ENCODE peak calls at places on chromosome 18, in seven cellular contexts. One of them, this sample, is unnamed.

GRCh38 chr18:7725897-7726296 is 158.8 kb downstream of the PTPRM start:
- DNase-seq in heart left ventricle: no peak
- DNase-seq in lower leg skin: no peak
- DNase-seq in IMR-90: no peak
- DNase-seq in prostate gland: no peak
- DNase-seq in tibial nerve: no peak
- DNase-seq in GM12891: no peak
- DNase-seq in this sample: no peak

GRCh38 chr18:34929336-34929780 is 111.9 kb upstream of the MAPRE2 start:
- DNase-seq in tibial nerve: no peak
- DNase-seq in GM12891: no peak
- DNase-seq in heart left ventricle: no peak
- DNase-seq in prostate gland: no peak
- DNase-seq in lower leg skin: no peak
- DNase-seq in IMR-90: peak
- DNase-seq in this sample: peak

GRCh38 chr18:10123006-10123950 is 209.5 kb downstream of the VAPA start:
- DNase-seq in GM12891: no peak
- DNase-seq in IMR-90: no peak
- DNase-seq in heart left ventricle: no peak
- DNase-seq in prostate gland: no peak
- DNase-seq in lower leg skin: no peak
- DNase-seq in tibial nerve: no peak
- DNase-seq in this sample: no peak

GRCh38 chr18:10850828-10851227 is 298.5 kb downstream of the PIEZO2 start:
- DNase-seq in heart left ventricle: no peak
- DNase-seq in lower leg skin: no peak
- DNase-seq in prostate gland: no peak
- DNase-seq in tibial nerve: no peak
- DNase-seq in IMR-90: no peak
- DNase-seq in GM12891: no peak
- DNase-seq in this sample: no peak

GRCh38 chr18:75223687-75224347 is 13.2 kb downstream of the TSHZ1 start:
- DNase-seq in IMR-90: peak
- DNase-seq in lower leg skin: no peak
- DNase-seq in tibial nerve: no peak
- DNase-seq in GM12891: no peak
- DNase-seq in heart left ventricle: no peak
- DNase-seq in prostate gland: no peak
- DNase-seq in this sample: no peak

GRCh38 chr18:75530548-75531211 is 103.2 kb upstream of the SMIM21 start:
- DNase-seq in prostate gland: no peak
- DNase-seq in tibial nerve: no peak
- DNase-seq in IMR-90: peak
- DNase-seq in lower leg skin: no peak
- DNase-seq in heart left ventricle: no peak
- DNase-seq in GM12891: no peak
- DNase-seq in this sample: no peak

GRCh38 chr18:57195341-57195740 is 48.5 kb downstream of the BOD1L2 start:
- DNase-seq in heart left ventricle: no peak
- DNase-seq in tibial nerve: no peak
- DNase-seq in IMR-90: no peak
- DNase-seq in GM12891: no peak
- DNase-seq in lower leg skin: no peak
- DNase-seq in prostate gland: no peak
- DNase-seq in this sample: no peak

GRCh38 chr18:13611616-13612110 is 114.7 kb downstream of the FAM210A start:
- DNase-seq in tibial nerve: no peak
- DNase-seq in GM12891: no peak
- DNase-seq in prostate gland: no peak
- DNase-seq in lower leg skin: no peak
- DNase-seq in IMR-90: peak
- DNase-seq in heart left ventricle: peak
- DNase-seq in this sample: no peak

GRCh38 chr18:59624384-59624760 is 72.9 kb downstream of the CCBE1 start:
- DNase-seq in GM12891: no peak
- DNase-seq in IMR-90: no peak
- DNase-seq in prostate gland: no peak
- DNase-seq in heart left ventricle: no peak
- DNase-seq in lower leg skin: no peak
- DNase-seq in tibial nerve: peak
- DNase-seq in this sample: no peak

GRCh38 chr18:1408331-1408835 is 503.7 kb downstream of the ADCYAP1 start:
- DNase-seq in GM12891: no peak
- DNase-seq in IMR-90: no peak
- DNase-seq in tibial nerve: no peak
- DNase-seq in heart left ventricle: no peak
- DNase-seq in prostate gland: peak
- DNase-seq in lower leg skin: no peak
- DNase-seq in this sample: no peak

GRCh38 chr18:58856881-58857280 is 7.8 kb upstream of the ZNF532 start:
- DNase-seq in IMR-90: peak
- DNase-seq in prostate gland: no peak
- DNase-seq in GM12891: no peak
- DNase-seq in lower leg skin: no peak
- DNase-seq in tibial nerve: no peak
- DNase-seq in heart left ventricle: no peak
- DNase-seq in this sample: no peak

GRCh38 chr18:63309422-63309821 is 10.1 kb downstream of the BCL2 start:
- DNase-seq in heart left ventricle: no peak
- DNase-seq in IMR-90: no peak
- DNase-seq in lower leg skin: no peak
- DNase-seq in GM12891: no peak
- DNase-seq in prostate gland: no peak
- DNase-seq in tibial nerve: no peak
- DNase-seq in this sample: no peak
- TF ChIP-seq POLR2A in heart left ventricle: no peak
- TF ChIP-seq POLR2A in IMR-90: no peak
- TF ChIP-seq POLR2A in lower leg skin: no peak
- TF ChIP-seq POLR2A in GM12891: peak
- TF ChIP-seq POLR2A in prostate gland: no peak
- TF ChIP-seq POLR2A in tibial nerve: no peak
- TF ChIP-seq POLR2A in this sample: no peak

DNA sequence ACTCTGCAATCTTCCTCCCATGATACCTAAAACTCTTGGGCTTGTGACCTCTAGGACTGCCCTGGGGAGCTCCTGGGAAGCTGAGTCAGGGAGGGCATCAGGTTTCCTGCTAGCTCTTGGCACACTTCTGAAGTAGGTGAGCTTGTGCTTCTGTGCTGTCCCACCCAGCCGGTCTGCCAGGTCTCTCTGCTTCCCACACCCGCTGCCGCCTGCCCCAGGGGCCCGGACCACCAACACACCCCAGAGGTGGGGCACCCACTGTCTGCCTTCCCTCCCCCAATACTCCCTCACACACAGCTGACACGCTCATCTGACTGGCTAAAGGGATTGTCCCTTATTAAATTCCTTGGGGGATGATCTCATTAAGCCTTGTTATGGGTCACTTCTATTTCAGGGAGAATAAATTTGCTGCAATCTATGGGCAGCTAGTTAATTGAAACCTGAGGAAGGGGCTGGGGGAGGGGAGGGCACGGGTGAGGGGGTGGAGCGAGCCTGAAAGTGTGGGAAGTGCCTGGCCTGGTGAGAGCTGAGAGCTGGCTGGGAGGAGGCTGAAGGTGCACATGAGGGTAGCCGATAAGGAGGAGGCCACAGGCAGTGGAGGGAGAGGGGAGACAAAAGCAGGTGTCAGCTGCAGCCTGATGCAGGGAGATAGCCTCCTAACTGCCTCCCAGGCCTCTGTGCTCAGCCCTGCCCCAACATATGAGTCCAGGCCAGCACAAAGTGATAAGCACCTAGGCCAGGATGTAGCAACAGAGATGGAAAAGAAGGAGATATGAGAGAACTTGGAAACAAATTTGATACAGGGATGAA is 48.8 kb downstream of the HAUS1 start:
- DNase-seq in tibial nerve: no peak
- DNase-seq in lower leg skin: no peak
- DNase-seq in IMR-90: no peak
- DNase-seq in GM12891: no peak
- DNase-seq in prostate gland: no peak
- DNase-seq in heart left ventricle: no peak
- DNase-seq in this sample: no peak
- TF ChIP-seq POLR2A in tibial nerve: no peak
- TF ChIP-seq POLR2A in lower leg skin: no peak
- TF ChIP-seq POLR2A in IMR-90: no peak
- TF ChIP-seq POLR2A in GM12891: no peak
- TF ChIP-seq POLR2A in prostate gland: no peak
- TF ChIP-seq POLR2A in heart left ventricle: no peak
- TF ChIP-seq POLR2A in this sample: no peak

GRCh38 chr18:80034068-80034851 is at the start of gene RBFA:
- DNase-seq in heart left ventricle: peak
- DNase-seq in lower leg skin: peak
- DNase-seq in IMR-90: peak
- DNase-seq in prostate gland: peak
- DNase-seq in GM12891: peak
- DNase-seq in tibial nerve: peak
- DNase-seq in this sample: peak
- TF ChIP-seq POLR2A in heart left ventricle: no peak
- TF ChIP-seq POLR2A in lower leg skin: no peak
- TF ChIP-seq POLR2A in IMR-90: peak
- TF ChIP-seq POLR2A in prostate gland: peak
- TF ChIP-seq POLR2A in GM12891: peak
- TF ChIP-seq POLR2A in tibial nerve: peak
- TF ChIP-seq POLR2A in this sample: peak

DNA sequence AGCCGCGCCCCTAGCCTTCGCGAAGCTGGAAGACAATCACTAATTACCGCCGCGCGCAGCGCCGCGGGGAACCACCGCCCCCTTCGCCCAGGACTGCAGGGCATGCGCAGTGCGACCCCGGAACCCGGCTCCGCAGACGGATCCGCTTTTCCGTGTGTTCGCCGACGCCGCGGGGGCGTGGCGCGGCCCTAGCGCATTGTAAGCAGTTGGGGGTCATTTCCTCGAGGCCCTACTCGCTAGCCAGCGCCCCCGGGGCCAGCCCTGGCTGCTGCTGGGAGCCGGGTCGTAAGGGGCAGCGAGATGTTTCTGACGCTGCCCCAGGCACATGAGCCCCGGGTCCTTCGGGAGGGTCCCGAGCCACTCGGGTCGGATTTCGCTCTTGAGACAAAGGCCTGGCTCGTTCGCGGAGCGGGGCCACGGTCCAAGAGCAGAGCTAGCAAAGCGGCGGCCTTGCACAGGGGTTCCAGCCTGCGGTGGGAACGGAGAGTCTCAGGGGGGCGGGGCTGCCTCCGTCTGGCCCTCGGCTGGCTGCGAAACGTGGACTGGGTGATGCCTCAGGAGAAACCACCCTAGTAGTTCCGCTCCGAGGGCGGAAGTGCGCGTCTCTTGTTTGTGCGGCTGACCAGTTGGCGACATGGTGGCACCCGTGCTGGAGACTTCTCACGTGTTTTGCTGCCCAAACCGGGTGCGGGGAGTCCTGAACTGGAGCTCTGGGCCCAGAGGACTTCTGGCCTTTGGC is at the start of the genes ELP2 and SLC39A6:
- DNase-seq in prostate gland: peak
- DNase-seq in GM12891: peak
- DNase-seq in heart left ventricle: peak
- DNase-seq in IMR-90: peak
- DNase-seq in lower leg skin: peak
- DNase-seq in tibial nerve: peak
- DNase-seq in this sample: peak
- TF ChIP-seq POLR2A in prostate gland: peak
- TF ChIP-seq POLR2A in GM12891: peak
- TF ChIP-seq POLR2A in heart left ventricle: no peak
- TF ChIP-seq POLR2A in IMR-90: peak
- TF ChIP-seq POLR2A in lower leg skin: no peak
- TF ChIP-seq POLR2A in tibial nerve: peak
- TF ChIP-seq POLR2A in this sample: peak

DNA sequence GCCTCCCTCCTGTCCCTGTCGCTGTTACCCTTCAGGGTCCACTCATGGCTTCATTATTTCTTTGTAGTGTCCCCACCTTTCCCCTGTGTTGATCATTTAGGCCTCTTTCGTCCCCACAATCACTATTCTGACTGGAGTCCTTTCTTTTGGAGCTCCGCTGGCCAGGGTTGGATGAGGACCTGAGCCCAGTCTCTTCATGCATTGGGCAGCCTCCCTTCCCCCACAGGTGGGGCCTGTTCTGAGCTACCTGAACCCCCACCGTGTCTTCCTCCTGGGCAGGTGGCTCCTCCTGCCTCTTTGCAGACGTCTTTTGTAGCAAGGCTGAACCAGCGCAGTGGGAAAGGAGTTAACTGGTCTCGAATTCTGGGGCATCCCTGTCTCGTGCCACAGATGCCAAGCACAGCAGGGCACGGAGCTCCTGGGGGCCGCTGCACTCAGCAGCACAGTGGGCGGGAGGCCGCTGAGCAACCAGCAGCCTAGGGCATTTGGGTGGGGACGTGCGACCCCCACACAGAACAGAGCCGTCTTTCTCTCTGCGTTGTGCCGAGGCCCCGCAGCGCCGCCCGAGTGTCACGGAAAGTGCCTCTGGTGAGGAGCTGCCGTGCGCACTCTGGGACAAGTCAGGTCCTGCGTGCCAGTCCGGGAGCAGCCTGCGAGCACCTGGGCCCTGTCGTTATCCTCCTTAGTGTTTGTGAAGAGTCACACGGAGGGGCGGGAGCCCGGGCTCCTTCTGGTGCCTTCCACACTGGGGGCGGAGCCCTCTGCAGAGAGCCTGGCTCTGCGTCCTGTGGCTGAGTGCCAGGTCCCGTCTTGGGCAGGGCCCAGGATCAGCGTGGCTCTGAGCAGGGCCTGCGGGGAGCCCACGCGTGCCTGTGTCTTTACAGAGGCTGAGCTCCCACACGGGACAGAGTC is 130.1 kb downstream of the NFATC1 start:
- DNase-seq in tibial nerve: peak
- DNase-seq in heart left ventricle: peak
- DNase-seq in prostate gland: peak
- DNase-seq in IMR-90: no peak
- DNase-seq in GM12891: no peak
- DNase-seq in lower leg skin: peak
- DNase-seq in this sample: no peak
- TF ChIP-seq POLR2A in tibial nerve: no peak
- TF ChIP-seq POLR2A in heart left ventricle: no peak
- TF ChIP-seq POLR2A in prostate gland: peak
- TF ChIP-seq POLR2A in IMR-90: no peak
- TF ChIP-seq POLR2A in GM12891: no peak
- TF ChIP-seq POLR2A in lower leg skin: no peak
- TF ChIP-seq POLR2A in this sample: no peak

DNA sequence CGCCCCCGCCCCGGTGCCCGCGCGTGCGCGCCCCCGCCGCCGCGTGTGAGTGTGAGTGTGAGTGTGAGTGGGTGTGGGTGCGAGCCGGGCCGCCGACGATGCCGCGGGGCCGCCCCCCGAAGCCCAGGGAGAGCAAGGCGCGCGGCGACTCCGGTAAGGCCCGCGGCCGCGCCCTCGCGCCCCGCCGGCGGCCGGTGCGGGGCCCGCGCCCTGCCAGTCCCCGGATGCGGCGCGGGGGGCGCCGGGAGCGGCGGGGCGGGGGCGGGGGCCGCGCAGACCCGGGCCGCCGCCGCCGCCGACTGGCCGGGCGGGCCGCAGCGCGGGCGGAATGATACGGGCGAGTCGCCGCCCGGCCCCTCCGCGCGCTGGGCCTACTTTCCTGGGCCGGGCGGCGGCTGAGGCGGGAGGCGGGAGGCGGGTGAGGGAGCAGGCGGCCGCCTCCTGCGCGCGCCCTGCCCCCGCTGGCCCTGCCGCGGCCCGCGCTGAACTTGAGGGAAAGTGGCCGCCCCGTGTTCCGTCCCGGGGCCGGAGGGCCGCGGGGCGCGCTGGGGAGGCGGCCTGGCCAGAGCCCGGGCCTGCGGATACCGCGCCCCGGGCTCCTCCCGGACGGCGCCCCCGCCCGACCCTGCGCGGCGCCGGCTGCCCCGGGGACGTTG is at the start of gene ZNF236:
- DNase-seq in IMR-90: peak
- DNase-seq in prostate gland: peak
- DNase-seq in tibial nerve: peak
- DNase-seq in GM12891: peak
- DNase-seq in lower leg skin: peak
- DNase-seq in heart left ventricle: peak
- DNase-seq in this sample: peak
- TF ChIP-seq POLR2A in IMR-90: peak
- TF ChIP-seq POLR2A in prostate gland: peak
- TF ChIP-seq POLR2A in tibial nerve: peak
- TF ChIP-seq POLR2A in GM12891: no peak
- TF ChIP-seq POLR2A in lower leg skin: no peak
- TF ChIP-seq POLR2A in heart left ventricle: no peak
- TF ChIP-seq POLR2A in this sample: peak

This sample was measured in H54.